ENCODE peak calls at places on chromosomes 4 and X, in six cellular contexts. One of them, this sample, is unnamed.

GRCh38 chr4:141275834-141276233 is 55.1 kb downstream of the ZNF330 start:
- DNase-seq in stimulated activated CD8-positive, alpha-beta memory T cell treated with anti-CD3 and anti-CD28 coated beads, Interleukin-4, amount 100 ng/mL, for 1 hour: no peak
- DNase-seq in ELR: peak; percentile 73
- DNase-seq in astrocyte of the spinal cord: peak; percentile 83
- DNase-seq in uterus: no peak
- DNase-seq in NCI-H1436: no peak
- DNase-seq in this sample: no peak

GRCh38 chr4:179110356-179110755 is 1668.1 kb upstream of the AGA start:
- DNase-seq in stimulated activated CD8-positive, alpha-beta memory T cell treated with anti-CD3 and anti-CD28 coated beads, Interleukin-4, amount 100 ng/mL, for 1 hour: no peak
- DNase-seq in ELR: peak; percentile 96
- DNase-seq in astrocyte of the spinal cord: peak; percentile 97
- DNase-seq in uterus: no peak
- DNase-seq in NCI-H1436: no peak
- DNase-seq in this sample: no peak

GRCh38 chr4:56261027-56261426 is 126.3 kb downstream of the AASDH start:
- DNase-seq in stimulated activated CD8-positive, alpha-beta memory T cell treated with anti-CD3 and anti-CD28 coated beads, Interleukin-4, amount 100 ng/mL, for 1 hour: no peak
- DNase-seq in ELR: no peak
- DNase-seq in astrocyte of the spinal cord: no peak
- DNase-seq in uterus: no peak
- DNase-seq in NCI-H1436: no peak
- DNase-seq in this sample: peak; percentile 5

GRCh38 chr4:150358691-150359090 is 223.3 kb upstream of the MAB21L2 start:
- DNase-seq in stimulated activated CD8-positive, alpha-beta memory T cell treated with anti-CD3 and anti-CD28 coated beads, Interleukin-4, amount 100 ng/mL, for 1 hour: no peak
- DNase-seq in ELR: no peak
- DNase-seq in astrocyte of the spinal cord: no peak
- DNase-seq in uterus: no peak
- DNase-seq in NCI-H1436: no peak
- DNase-seq in this sample: no peak

GRCh38 chr4:123362103-123362502 is 34.5 kb upstream of the SPRY1 start:
- DNase-seq in stimulated activated CD8-positive, alpha-beta memory T cell treated with anti-CD3 and anti-CD28 coated beads, Interleukin-4, amount 100 ng/mL, for 1 hour: no peak
- DNase-seq in ELR: no peak
- DNase-seq in astrocyte of the spinal cord: no peak
- DNase-seq in uterus: no peak
- DNase-seq in NCI-H1436: no peak
- DNase-seq in this sample: no peak

GRCh38 chr4:106868381-106869035 is 167.6 kb downstream of the DKK2 start:
- DNase-seq in stimulated activated CD8-positive, alpha-beta memory T cell treated with anti-CD3 and anti-CD28 coated beads, Interleukin-4, amount 100 ng/mL, for 1 hour: no peak
- DNase-seq in ELR: peak; percentile 63
- DNase-seq in astrocyte of the spinal cord: peak; percentile 71
- DNase-seq in uterus: no peak
- DNase-seq in NCI-H1436: no peak
- DNase-seq in this sample: no peak

GRCh38 chr4:155967098-155967497 is 13.4 kb upstream of the CTSO start:
- DNase-seq in stimulated activated CD8-positive, alpha-beta memory T cell treated with anti-CD3 and anti-CD28 coated beads, Interleukin-4, amount 100 ng/mL, for 1 hour: no peak
- DNase-seq in ELR: no peak
- DNase-seq in astrocyte of the spinal cord: peak; percentile 29
- DNase-seq in uterus: no peak
- DNase-seq in NCI-H1436: no peak
- DNase-seq in this sample: no peak

GRCh38 chrX:153688900-153689590 is 1.3 kb downstream of the SLC6A8 start:
- DNase-seq in stimulated activated CD8-positive, alpha-beta memory T cell treated with anti-CD3 and anti-CD28 coated beads, Interleukin-4, amount 100 ng/mL, for 1 hour: no peak
- DNase-seq in ELR: peak; percentile 47
- DNase-seq in astrocyte of the spinal cord: peak; percentile 27
- DNase-seq in uterus: no peak
- DNase-seq in NCI-H1436: no peak
- DNase-seq in this sample: no peak

GRCh38 chrX:9530848-9531274 is 66.0 kb downstream of the TBL1X start:
- DNase-seq in stimulated activated CD8-positive, alpha-beta memory T cell treated with anti-CD3 and anti-CD28 coated beads, Interleukin-4, amount 100 ng/mL, for 1 hour: no peak
- DNase-seq in ELR: peak; percentile 84
- DNase-seq in astrocyte of the spinal cord: peak; percentile 83
- DNase-seq in uterus: peak; percentile 79
- DNase-seq in NCI-H1436: peak; percentile 65
- DNase-seq in this sample: peak; percentile 43

GRCh38 chrX:43277879-43278278 is 378.2 kb upstream of the MAOA start:
- DNase-seq in stimulated activated CD8-positive, alpha-beta memory T cell treated with anti-CD3 and anti-CD28 coated beads, Interleukin-4, amount 100 ng/mL, for 1 hour: no peak
- DNase-seq in ELR: no peak
- DNase-seq in astrocyte of the spinal cord: no peak
- DNase-seq in uterus: no peak
- DNase-seq in NCI-H1436: no peak
- DNase-seq in this sample: no peak

GRCh38 chr4:929970-930625 is 2.0 kb downstream of the GAK start:
- DNase-seq in stimulated activated CD8-positive, alpha-beta memory T cell treated with anti-CD3 and anti-CD28 coated beads, Interleukin-4, amount 100 ng/mL, for 1 hour: no peak
- DNase-seq in ELR: no peak
- DNase-seq in astrocyte of the spinal cord: no peak
- DNase-seq in uterus: no peak
- DNase-seq in NCI-H1436: no peak
- DNase-seq in this sample: no peak

GRCh38 chrX:68823413-68824151 is 5.2 kb upstream of the EFNB1 start:
- DNase-seq in stimulated activated CD8-positive, alpha-beta memory T cell treated with anti-CD3 and anti-CD28 coated beads, Interleukin-4, amount 100 ng/mL, for 1 hour: no peak
- DNase-seq in ELR: no peak
- DNase-seq in astrocyte of the spinal cord: no peak
- DNase-seq in uterus: no peak
- DNase-seq in NCI-H1436: no peak
- DNase-seq in this sample: no peak